ENCODE peak calls at places on chromosomes 5 and 9, in six cellular contexts. X, C, Q, F, E and G are unnamed samples.

GRCh38 chr5:116076496-116076895 is 8.3 kb upstream of the COMMD10 start:
- DNase-seq in X (no peak), Q (no peak), C (no peak), F (no peak), E (no peak), G (no peak)

GRCh38 chr9:4997196-4997595 is 12.1 kb downstream of the JAK2 start:
- DNase-seq in Q (no peak), E (no peak), C (no peak), F (no peak), X (no peak), G (no peak)

GRCh38 chr5:60260658-60261057 is 367.1 kb upstream of the PDE4D start:
- DNase-seq in E (no peak), X (no peak), F (no peak), Q (no peak), C (no peak), G (peak; percentile 2)

GRCh38 chr5:34685485-34686197 is 29.5 kb downstream of the RAI14 start:
- DNase-seq in E (no peak), C (peak; percentile 64), F (peak; percentile 44), X (peak; percentile 79), Q (peak; percentile 89), G (peak; percentile 87)

GRCh38 chr5:163504091-163504931 is 1.1 kb upstream of the MAT2B start:
- DNase-seq in Q (peak; percentile 69), F (no peak), X (peak; percentile 52), C (peak; percentile 27), E (no peak), G (peak; percentile 80)

GRCh38 chr9:136075881-136076678 is 19.0 kb downstream of the NACC2 start:
- DNase-seq in F (no peak), X (no peak), C (no peak), Q (no peak), E (no peak), G (no peak)

GRCh38 chr9:134243778-134244467 is 79.6 kb upstream of the RNU6ATAC start:
- DNase-seq in C (no peak), F (peak; percentile 25), X (peak; percentile 59), E (no peak), Q (no peak), G (peak; percentile 58)

GRCh38 chr9:88005146-88005750 is 30.9 kb upstream of the CDK20 start:
- DNase-seq in E (no peak), X (no peak), C (no peak), Q (no peak), F (peak; percentile 84), G (no peak)

GRCh38 chr9:95753762-95754465 is 121.6 kb upstream of the ERCC6L2 start:
- DNase-seq in C (no peak), X (no peak), E (no peak), F (no peak), Q (no peak), G (no peak)

GRCh38 chr5:654071-654778 is 38.9 kb downstream of the TPPP start:
- DNase-seq in Q (no peak), E (no peak), X (no peak), C (no peak), F (no peak), G (peak; percentile 11)

GRCh38 chr9:131943397-131943796 is 136.3 kb downstream of the MED27 start:
- DNase-seq in F (no peak), E (no peak), C (no peak), X (no peak), Q (no peak), G (no peak)

GRCh38 chr9:109560470-109561132 is 62.5 kb upstream of the PTPN3 start:
- DNase-seq in C (no peak), Q (peak; percentile 88), E (no peak), F (peak; percentile 52), X (no peak), G (no peak)

GRCh38 chr5:115309751-115310370 is 13.4 kb upstream of the CCDC112 start:
- DNase-seq in C (no peak), E (no peak), Q (peak; percentile 40), F (no peak), X (peak; percentile 58), G (peak; percentile 53)

DNA sequence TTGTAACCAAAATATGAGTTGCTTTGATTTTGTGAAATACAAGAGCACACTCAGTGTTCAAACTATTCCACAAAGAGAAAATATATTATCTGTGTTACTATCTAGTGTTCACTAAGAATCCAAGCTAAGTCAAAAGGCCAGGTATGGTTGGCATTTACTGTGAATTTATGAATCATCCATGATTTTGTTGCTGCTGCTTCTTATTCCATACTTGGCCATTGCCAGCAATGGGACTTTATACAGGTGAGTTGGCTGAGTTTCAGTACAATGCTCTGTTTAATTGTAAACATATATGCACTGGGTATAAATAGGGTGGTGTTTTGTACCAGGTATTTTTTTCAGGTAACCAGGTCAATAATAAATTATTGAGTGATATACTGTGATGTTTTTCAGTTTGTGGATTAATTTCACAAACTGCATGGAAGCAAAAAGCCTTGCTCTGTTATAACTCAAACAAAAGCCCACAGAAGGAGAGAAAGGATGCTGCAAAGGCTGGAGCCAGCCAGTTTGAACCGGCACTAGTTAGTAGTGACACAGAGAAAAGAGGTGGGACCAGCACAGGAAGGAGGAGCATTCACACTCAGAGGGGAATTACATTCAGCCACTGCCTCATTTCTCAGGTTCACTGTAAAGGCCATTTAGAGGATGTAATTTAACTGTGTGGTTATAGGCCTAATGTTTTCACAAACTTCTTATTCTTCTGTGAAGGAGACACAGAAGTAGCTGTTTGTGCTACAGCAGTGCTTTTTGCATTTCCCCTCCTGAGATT is 381.8 kb downstream of the ADGRV1 start:
- DNase-seq in C (peak; percentile 50), X (peak; percentile 60), F (peak; percentile 34), E (peak; percentile 9), Q (peak; percentile 87), G (peak; percentile 35)
- H3K18ac ChIP-seq in C (no peak overlapping the region), X (no peak overlapping the region), F (no peak overlapping the region), E (no peak overlapping the region), Q (no peak overlapping the region), G (no peak overlapping the region)

DNA sequence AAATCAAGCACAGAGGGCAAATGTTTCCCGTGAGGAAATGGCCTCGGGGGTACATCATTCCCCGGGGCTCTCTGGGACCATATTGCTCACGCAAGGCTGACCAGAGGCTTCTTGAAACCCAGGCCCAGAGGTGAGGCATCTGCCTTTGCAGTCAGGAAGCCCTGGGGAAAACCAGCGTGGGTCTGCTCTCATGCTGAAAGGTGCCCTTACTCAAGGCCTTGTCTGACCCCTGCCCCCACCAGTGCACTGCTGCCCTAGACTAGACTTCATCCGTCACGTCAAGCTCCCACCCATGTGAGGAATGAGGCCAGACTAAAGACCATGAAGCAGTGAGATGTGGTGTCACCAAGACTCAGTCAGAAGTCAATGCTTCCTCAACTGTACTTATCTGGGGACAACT is 66.1 kb downstream of the PAX5 start:
- DNase-seq in C (no peak), F (no peak), Q (no peak), X (no peak), E (no peak), G (no peak)
- H3K36me3 ChIP-seq in C (peaks cover 44% of the 10 kb centered on the region), F (no peaks in the 10 kb centered on the region), Q (no peaks in the 10 kb centered on the region), X (no peaks in the 10 kb centered on the region), E (no peaks in the 10 kb centered on the region), G (no peaks in the 10 kb centered on the region)

GRCh38 chr5:109882546-109882945 is 192.8 kb downstream of the MAN2A1 start:
- DNase-seq in Q (no peak), C (no peak), X (no peak), F (no peak), E (no peak), G (no peak)
- H3K18ac ChIP-seq in Q (no peak overlapping the region), C (no peak overlapping the region), X (no peak overlapping the region), F (no peak overlapping the region), E (no peak overlapping the region), G (no peak overlapping the region)

DNA sequence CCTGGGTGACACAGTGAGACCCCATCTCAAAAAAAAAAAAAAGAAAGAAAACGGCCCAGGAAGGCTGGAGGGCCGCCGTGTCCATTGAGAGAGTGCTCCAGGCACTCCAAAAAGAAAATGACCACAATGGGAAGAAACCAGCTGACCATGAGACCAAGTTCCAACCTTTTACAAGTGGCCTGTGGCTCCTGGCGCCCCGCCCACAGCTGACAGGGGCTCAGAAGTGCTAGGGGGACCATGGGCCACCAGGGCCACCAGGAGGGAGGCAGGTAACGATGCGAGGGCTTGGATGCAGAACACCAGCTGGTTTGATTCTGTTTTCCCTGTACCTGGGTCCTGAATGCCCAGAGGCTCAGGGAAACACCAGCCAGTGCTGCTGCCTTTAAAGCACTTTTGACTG is 34.6 kb downstream of the FXN start:
- DNase-seq in C (no peak), Q (no peak), X (no peak), E (no peak), F (no peak), G (no peak)
- H3K36me3 ChIP-seq in C (peaks cover 73% of the 10 kb centered on the region), Q (peaks cover 5% of the 10 kb centered on the region), X (peaks cover 9% of the 10 kb centered on the region), E (peaks cover 4% of the 10 kb centered on the region), F (peaks cover 4% of the 10 kb centered on the region), G (peaks cover 27% of the 10 kb centered on the region)

GRCh38 chr5:63961598-63962161 is 565 bp downstream of the HTR1A start:
- DNase-seq in X (no peak), Q (peak; percentile 48), F (no peak), E (no peak), C (no peak), G (no peak)
- H3K18ac ChIP-seq in X (no peak overlapping the region), Q (no peak overlapping the region), F (no peak overlapping the region), E (no peak overlapping the region), C (no peak overlapping the region), G (no peak overlapping the region)

GRCh38 chr5:132895719-132896305 is 22.3 kb downstream of the LEAP2 start:
- DNase-seq in E (no peak), F (no peak), X (peak; percentile 24), Q (no peak), C (no peak), G (no peak)
- H3K36me3 ChIP-seq in E (peaks cover 30% of the 10 kb centered on the region), F (peaks cover 29% of the 10 kb centered on the region), X (peaks cover 35% of the 10 kb centered on the region), Q (peaks cover 13% of the 10 kb centered on the region), C (peaks cover 96% of the 10 kb centered on the region), G (peaks cover 90% of the 10 kb centered on the region)

GRCh38 chr9:120928720-120929389 is 2.3 kb upstream of the TRAF1 start:
- DNase-seq in Q (peak; percentile 52), E (no peak), X (no peak), F (no peak), C (peak; percentile 45), G (peak; percentile 46)

GRCh38 chr9:120929392-120929791 is 2.8 kb upstream of the TRAF1 start:
- DNase-seq in E (no peak), C (no peak), X (no peak), F (no peak), Q (no peak), G (no peak)

GRCh38 chr9:120926397-120926928 is at the start of gene TRAF1:
- DNase-seq in X (peak; percentile 45), Q (no peak), E (no peak), F (no peak), C (no peak), G (no peak)

GRCh38 chr9:120927125-120928014 is 774 bp upstream of the TRAF1 start:
- DNase-seq in X (no peak), Q (no peak), C (no peak), F (no peak), E (no peak), G (no peak)

GRCh38 chr9:120928015-120928719 is 1.6 kb upstream of the TRAF1 start:
- DNase-seq in F (peak; percentile 42), X (no peak), E (no peak), C (no peak), Q (no peak), G (peak; percentile 65)
- H3K18ac ChIP-seq in F (peak overlapping the region; percentile 58), X (no peak overlapping the region), E (peak overlapping the region; percentile 85), C (peak overlapping the region; percentile 99), Q (peak overlapping the region; percentile 94), G (peak overlapping the region; percentile 88)

GRCh38 chr5:39203291-39203922 is 16.0 kb downstream of the FYB1 start:
- DNase-seq in E (no peak), X (no peak), C (no peak), F (no peak), Q (no peak), G (no peak)
- H3K36me3 ChIP-seq in E (no peaks in the 10 kb centered on the region), X (no peaks in the 10 kb centered on the region), C (no peaks in the 10 kb centered on the region), F (no peaks in the 10 kb centered on the region), Q (no peaks in the 10 kb centered on the region), G (no peaks in the 10 kb centered on the region)

GRCh38 chr9:119556129-119556875 is 187.1 kb upstream of the BRINP1 start:
- DNase-seq in C (peak; percentile 71), X (peak; percentile 18), Q (peak; percentile 80), F (peak; percentile 32), E (peak; percentile 59), G (peak; percentile 46)
- H3K18ac ChIP-seq in C (peak overlapping the region; percentile 84), X (no peak overlapping the region), Q (no peak overlapping the region), F (no peak overlapping the region), E (peak overlapping the region; percentile 68), G (no peak overlapping the region)